ENCODE peak calls at places on chromosomes 5 and 9, in nine cellular contexts. T, C, U, W, B, K, E, O and R are unnamed samples.

GRCh38 chr9:17574342-17574741 is 4.5 kb upstream of the SH3GL2 start:
- DNase-seq in C (no peak), O (no peak), W (no peak), U (no peak), T (no peak), K (no peak), E (no peak), B (no peak), R (no peak)

GRCh38 chr9:92046676-92047075 is 68.5 kb downstream of the SPTLC1 start:
- DNase-seq in W (no peak), K (no peak), B (no peak), O (no peak), C (no peak), U (no peak), T (no peak), E (no peak), R (no peak)

GRCh38 chr5:62084391-62084790 is 221.6 kb upstream of the KIF2A start:
- DNase-seq in O (no peak), W (no peak), K (no peak), B (no peak), T (no peak), C (no peak), U (no peak), E (no peak), R (no peak)

GRCh38 chr5:120465281-120465961 is 1.3 kb downstream of the PRR16 start:
- DNase-seq in T (no peak), O (no peak), E (no peak), C (peak; percentile 23), B (no peak), U (no peak), K (peak; percentile 63), W (no peak), R (no peak)

GRCh38 chr9:132809677-132810076 is 68.4 kb downstream of the AK8 start:
- DNase-seq in W (no peak), T (no peak), K (no peak), O (no peak), C (no peak), B (no peak), U (no peak), E (no peak), R (no peak)

GRCh38 chr9:127450170-127450830 is 906 bp downstream of the RPL12 start:
- DNase-seq in E (no peak), B (no peak), W (no peak), T (no peak), C (no peak), K (no peak), O (no peak), U (no peak), R (no peak)

GRCh38 chr5:79173626-79174025 is 62.0 kb downstream of the BHMT start:
- DNase-seq in K (no peak), C (no peak), U (no peak), B (no peak), O (no peak), E (no peak), T (no peak), W (no peak), R (no peak)

GRCh38 chr5:115243412-115243811 is 19.3 kb downstream of the PGGT1B start:
- DNase-seq in U (no peak), O (no peak), E (no peak), C (no peak), W (no peak), K (no peak), B (no peak), T (no peak), R (no peak)

GRCh38 chr9:12640021-12640587 is 53.1 kb upstream of the TYRP1 start:
- DNase-seq in B (peak; percentile 9), K (no peak), U (peak; percentile 4), E (no peak), T (no peak), C (peak; percentile 5), W (no peak), O (no peak), R (no peak)

GRCh38 chr5:168570490-168571328 is 8.5 kb downstream of the PANK3 start:
- DNase-seq in W (no peak), C (no peak), E (no peak), O (no peak), U (no peak), T (no peak), K (no peak), B (no peak), R (no peak)

GRCh38 chr5:156971848-156972525 is 9.0 kb upstream of the TIMD4 start:
- DNase-seq in W (no peak), K (no peak), B (no peak), E (no peak), T (no peak), U (no peak), O (no peak), C (no peak), R (no peak)

GRCh38 chr5:17398439-17398838 is 99.6 kb upstream of the TAF11L2 start:
- DNase-seq in B (peak; percentile 65), T (no peak), C (peak; percentile 74), U (no peak), O (no peak), E (no peak), K (no peak), W (no peak), R (no peak)

GRCh38 chr5:60295423-60295822 is 401.9 kb upstream of the PDE4D start:
- DNase-seq in T (no peak), O (no peak), W (no peak), C (no peak), U (no peak), B (no peak), K (peak; percentile 43), E (no peak), R (no peak)

GRCh38 chr9:120610975-120611689 is 31.2 kb upstream of the CDK5RAP2 start:
- DNase-seq in B (no peak), C (no peak), K (no peak), E (no peak), O (no peak), W (no peak), T (no peak), U (no peak), R (no peak)

GRCh38 chr9:116479145-116479544 is 208.0 kb upstream of the TRIM32 start:
- DNase-seq in U (no peak), C (no peak), W (no peak), O (no peak), B (no peak), E (no peak), T (no peak), K (no peak), R (no peak)

GRCh38 chr9:109325089-109325488 is 4.2 kb upstream of the EPB41L4B start:
- DNase-seq in T (no peak), C (no peak), E (no peak), U (no peak), W (no peak), B (no peak), O (no peak), K (no peak), R (no peak)

GRCh38 chr5:149157330-149157729 is 16.0 kb downstream of the ABLIM3 start:
- DNase-seq in C (no peak), O (no peak), U (no peak), T (no peak), K (no peak), W (no peak), B (no peak), E (no peak), R (no peak)

GRCh38 chr9:76921161-76921560 is 15.2 kb upstream of the PRUNE2 start:
- DNase-seq in W (no peak), K (no peak), U (no peak), C (no peak), T (no peak), B (no peak), E (no peak), O (no peak), R (no peak)

GRCh38 chr5:78647838-78648358 is 674 bp downstream of the LHFPL2 start:
- DNase-seq in E (no peak), U (peak; percentile 19), C (peak; percentile 21), W (no peak), K (peak; percentile 49), T (peak; percentile 44), O (no peak), B (no peak), R (no peak)

GRCh38 chr5:139723986-139724587 is 71.5 kb upstream of the PSD2 start:
- DNase-seq in W (no peak), O (no peak), B (no peak), E (no peak), T (no peak), U (no peak), C (no peak), K (no peak), R (no peak)

GRCh38 chr5:80707645-80708044 is 52.9 kb upstream of the DHFR start:
- DNase-seq in U (no peak), W (no peak), E (no peak), C (no peak), B (peak; percentile 29), O (no peak), T (no peak), K (no peak), R (no peak)

GRCh38 chr9:16133556-16134227 is 580.8 kb downstream of the CCDC171 start:
- DNase-seq in W (no peak), E (no peak), O (no peak), B (no peak), U (peak; percentile 49), K (peak; percentile 57), T (peak; percentile 20), C (peak; percentile 58), R (no peak)

GRCh38 chr5:82396396-82396795 is 118.2 kb upstream of the RPS23 start:
- DNase-seq in W (no peak), B (peak; percentile 69), T (no peak), O (no peak), K (no peak), U (no peak), E (no peak), C (no peak), R (no peak)

GRCh38 chr5:177554474-177555111 is at the start of gene FAM193B:
- DNase-seq in C (peak; percentile 93), K (peak; percentile 97), B (no peak), E (peak; percentile 92), U (peak; percentile 99), W (peak; percentile 94), T (peak; percentile 96), O (peak; percentile 93), R (peak; percentile 93)

GRCh38 chr9:98107926-98108325 is 11.1 kb downstream of the TRIM14 start:
- DNase-seq in C (no peak), W (no peak), K (no peak), O (peak; percentile 51), T (no peak), E (no peak), B (no peak), U (no peak), R (no peak)

GRCh38 chr5:88480245-88480644 is 211.6 kb upstream of the TMEM161B start:
- DNase-seq in O (no peak), B (no peak), U (no peak), K (no peak), C (no peak), T (no peak), E (no peak), W (no peak), R (no peak)

GRCh38 chr9:35718726-35719511 is 13.1 kb downstream of the TLN1 start:
- DNase-seq in W (no peak), T (no peak), U (no peak), C (no peak), K (no peak), O (no peak), B (no peak), E (no peak), R (no peak)

GRCh38 chr5:124808842-124809268 is 62.4 kb upstream of the ZNF608 start:
- DNase-seq in B (no peak), E (no peak), T (no peak), U (no peak), C (no peak), K (no peak), O (no peak), W (no peak), R (no peak)

GRCh38 chr5:137071526-137071925 is 427.6 kb downstream of the SPOCK1 start:
- DNase-seq in T (no peak), O (no peak), C (no peak), B (no peak), K (no peak), E (no peak), U (no peak), W (no peak), R (no peak)

GRCh38 chr9:14895806-14896205 is 14.4 kb downstream of the FREM1 start:
- DNase-seq in C (no peak), K (no peak), B (peak; percentile 12), T (no peak), W (no peak), O (no peak), U (no peak), E (no peak), R (no peak)

GRCh38 chr5:82274343-82275266 is 3.5 kb downstream of the RPS23 start:
- DNase-seq in W (no peak), O (peak; percentile 5), T (no peak), U (no peak), C (no peak), K (peak; percentile 79), B (no peak), E (no peak), R (no peak)